ENCODE peak calls at places on chromosomes 7 and 10, in ten cellular contexts. U is esophagus muscularis mucosa, R is transverse colon, Q is A549, C is heart left ventricle, H is right lobe of liver, G is GM12891, M is adrenal gland, L is IMR-90, W is body of pancreas. T is an unnamed sample.

GRCh38 chr10:113335603-113336002 is 217.2 kb upstream of the HABP2 start:
- DNase-seq in U (no peak), R (no peak), Q (no peak), C (peak; percentile 65), H (no peak), G (no peak), M (peak; percentile 17), L (peak; percentile 1), W (no peak), T (no peak)

GRCh38 chr10:67079126-67079525 is 153.3 kb downstream of the LRRTM3 start:
- DNase-seq in U (no peak), R (no peak), Q (no peak), C (no peak), H (no peak), G (no peak), M (no peak), L (no peak), W (peak; percentile 66), T (no peak)

GRCh38 chr10:91743460-91743859 is 54.8 kb upstream of the TNKS2 start:
- DNase-seq in U (no peak), R (no peak), Q (no peak), C (no peak), H (no peak), G (no peak), M (no peak), L (no peak), W (no peak), T (no peak)

GRCh38 chr7:158957921-158958471 is 101.6 kb downstream of the DYNC2I1 start:
- DNase-seq in U (no peak), R (peak; percentile 95), Q (no peak), C (no peak), H (no peak), G (no peak), M (no peak), L (no peak), W (peak; percentile 91), T (no peak)

GRCh38 chr7:84194484-84195260 is at the start of gene SEMA3A:
- DNase-seq in U (no peak), R (peak; percentile 18), Q (peak; percentile 38), C (no peak), H (no peak), G (no peak), M (peak; percentile 30), L (peak; percentile 94), W (peak; percentile 16), T (peak; percentile 10)

GRCh38 chr7:102983602-102984001 is 70.8 kb downstream of the LRRC17 start:
- DNase-seq in U (no peak), R (no peak), Q (no peak), C (no peak), H (no peak), G (no peak), M (peak; percentile 16), L (no peak), W (no peak), T (no peak)

GRCh38 chr10:51090190-51090589 is 15.9 kb downstream of the PRKG1 start:
- DNase-seq in U (no peak), R (no peak), Q (no peak), C (no peak), H (no peak), G (no peak), M (no peak), L (peak; percentile 56), W (no peak), T (no peak)

GRCh38 chr7:139950881-139951525 is 111.7 kb downstream of the PARP12 start:
- DNase-seq in U (no peak), R (no peak), Q (peak; percentile 10), C (no peak), H (no peak), G (no peak), M (no peak), L (no peak), W (no peak), T (peak; percentile 46)

GRCh38 chr10:100065084-100065660 is 16.5 kb downstream of the CPN1 start:
- DNase-seq in U (no peak), R (no peak), Q (no peak), C (no peak), H (no peak), G (no peak), M (no peak), L (no peak), W (no peak), T (no peak)

GRCh38 chr10:100072514-100072913 is 9.2 kb downstream of the CPN1 start:
- DNase-seq in U (no peak), R (no peak), Q (no peak), C (no peak), H (no peak), G (no peak), M (no peak), L (no peak), W (no peak), T (no peak)

DNA sequence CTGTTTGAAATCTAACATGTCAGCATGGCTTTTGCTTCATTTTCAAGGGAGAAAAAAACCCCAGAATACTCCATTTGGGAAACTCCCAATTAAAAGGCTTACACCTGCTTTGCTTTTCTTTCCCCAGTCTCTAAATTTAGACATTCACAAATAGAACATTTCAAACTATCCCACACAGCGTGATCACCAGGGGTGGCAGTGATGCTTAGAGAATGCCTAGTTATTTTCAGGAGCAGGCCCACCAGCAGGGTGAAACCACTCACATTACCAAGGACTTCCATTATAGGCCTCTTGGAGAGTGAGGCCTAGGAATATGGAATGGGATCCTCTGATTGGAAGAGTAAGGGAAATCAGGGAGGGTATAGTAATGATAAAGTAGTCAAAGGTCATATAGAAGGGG is 14.2 kb downstream of the CPN1 start:
- DNase-seq in U (no peak), R (no peak), Q (no peak), C (no peak), H (no peak), G (no peak), M (no peak), L (no peak), W (no peak), T (no peak)
- TF ChIP-seq POLR2A in U (no peak), R (no peak), Q (no peak), C (no peak), H (no peak), G (no peak), M (no peak), L (no peak), W (no peak), T (no peak)

DNA sequence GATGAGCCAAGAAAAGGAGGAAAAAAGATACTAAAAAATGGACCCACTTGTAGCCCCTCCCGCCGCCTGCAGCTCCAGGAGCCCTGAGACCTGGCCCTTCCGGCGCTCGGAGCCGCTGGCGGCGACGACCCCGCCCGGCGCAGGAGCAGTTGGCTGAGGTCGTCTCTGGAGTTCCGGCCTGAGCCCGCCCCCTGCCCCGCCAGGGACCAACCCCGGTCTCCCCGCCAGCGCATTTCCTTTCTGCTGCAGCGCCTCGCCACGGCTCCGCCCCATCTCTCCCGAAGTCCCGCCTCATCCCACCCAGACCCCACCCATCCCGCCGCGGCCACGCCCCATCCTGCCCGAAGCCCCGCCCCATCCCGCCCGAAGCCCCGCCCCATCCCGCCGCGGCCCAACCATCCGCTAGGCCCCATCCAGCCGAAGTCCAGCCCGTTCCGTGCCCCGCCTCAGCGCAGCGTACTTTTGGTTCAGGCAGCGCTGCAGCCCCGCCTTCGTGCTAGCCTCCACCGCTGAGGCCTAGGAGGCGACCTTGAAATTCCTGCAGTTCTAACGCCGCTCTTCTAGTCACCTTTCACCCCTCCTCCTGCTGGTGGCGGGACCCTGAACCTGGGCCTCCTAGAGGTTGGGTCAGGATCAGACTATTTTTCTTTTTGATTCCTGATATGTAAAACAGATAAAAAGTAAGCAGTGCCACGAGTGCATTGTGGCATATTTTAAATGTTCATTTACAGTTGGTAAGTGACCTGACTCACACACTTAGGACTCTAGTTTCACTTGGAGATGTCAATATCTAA is at the start of gene STN1:
- DNase-seq in U (peak; percentile 98), R (peak; percentile 98), Q (peak; percentile 94), C (peak; percentile 99), H (peak; percentile 99), G (peak; percentile 89), M (peak; percentile 98), L (peak; percentile 96), W (peak; percentile 98), T (peak; percentile 97)
- TF ChIP-seq POLR2A in U (peak; percentile 95), R (peak; percentile 99), Q (peak; percentile 86), C (peak; percentile 97), H (peak; percentile 97), G (peak; percentile 80), M (peak; percentile 94), L (peak; percentile 85), W (peak; percentile 98), T (peak; percentile 89)

GRCh38 chr10:46022978-46023702 is 7.3 kb downstream of the NCOA4 start:
- DNase-seq in U (peak; percentile 97), R (peak; percentile 93), Q (peak; percentile 82), C (peak; percentile 96), H (peak; percentile 99), G (peak; percentile 68), M (peak; percentile 96), L (peak; percentile 93), W (peak; percentile 93), T (peak; percentile 85)
- TF ChIP-seq POLR2A in U (no peak), R (peak; percentile 64), Q (peak; percentile 50), C (peak; percentile 67), H (peak; percentile 94), G (peak; percentile 57), M (peak; percentile 48), L (peak; percentile 68), W (peak; percentile 47), T (peak; percentile 47)

GRCh38 chr7:5390918-5391317 is 32.7 kb downstream of the TNRC18 start:
- DNase-seq in U (no peak), R (no peak), Q (no peak), C (no peak), H (no peak), G (no peak), M (no peak), L (no peak), W (no peak), T (no peak)

GRCh38 chr7:5384618-5385017 is 39.0 kb downstream of the TNRC18 start:
- DNase-seq in U (no peak), R (no peak), Q (no peak), C (no peak), H (no peak), G (no peak), M (no peak), L (no peak), W (no peak), T (no peak)

GRCh38 chr7:5388905-5389433 is 34.7 kb downstream of the TNRC18 start:
- DNase-seq in U (no peak), R (no peak), Q (no peak), C (no peak), H (no peak), G (no peak), M (no peak), L (no peak), W (no peak), T (no peak)

GRCh38 chr7:5387711-5388245 is 35.9 kb downstream of the TNRC18 start:
- DNase-seq in U (no peak), R (no peak), Q (no peak), C (no peak), H (no peak), G (no peak), M (no peak), L (no peak), W (no peak), T (no peak)

DNA sequence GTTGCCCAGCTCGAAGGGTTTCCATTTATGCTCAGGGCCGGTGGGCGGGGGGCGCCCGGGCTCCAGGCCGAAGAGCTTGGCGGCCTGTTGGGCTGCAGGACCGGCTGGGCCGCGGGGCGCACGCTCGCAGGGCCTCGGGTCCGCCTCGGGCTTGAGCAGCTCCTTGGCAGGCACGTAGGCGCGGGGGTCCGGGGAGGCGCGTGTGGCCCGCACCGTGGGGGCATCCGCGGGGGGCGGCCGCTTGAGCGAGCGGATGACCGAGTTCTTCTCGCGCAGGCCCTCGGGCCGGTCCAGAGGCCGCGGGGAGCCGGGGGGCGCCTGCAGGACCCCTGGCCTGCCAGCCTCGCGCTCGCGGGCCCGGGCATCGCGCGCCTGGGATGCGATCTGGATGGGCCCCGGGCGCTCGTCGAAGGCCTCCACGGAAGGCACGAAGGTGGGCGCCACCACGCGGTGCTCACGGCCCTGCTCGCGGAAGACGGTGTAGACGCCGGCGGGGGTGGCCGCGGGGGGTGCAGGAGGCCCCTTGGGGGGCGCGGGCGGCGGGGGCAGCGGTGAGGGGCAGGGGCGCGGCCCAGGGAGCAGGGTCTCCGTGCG is 35.3 kb downstream of the TNRC18 start:
- DNase-seq in U (no peak), R (no peak), Q (no peak), C (no peak), H (no peak), G (no peak), M (no peak), L (no peak), W (no peak), T (no peak)
- TF ChIP-seq POLR2A in U (no peak), R (no peak), Q (no peak), C (no peak), H (no peak), G (no peak), M (no peak), L (no peak), W (no peak), T (no peak)

T was measured in prostate gland.